ENCODE peak calls at places on chromosomes 6 and 20, in six cellular contexts. I is psoas muscle, X is RWPE1, Z is HFF-Myc, B is stomach, D is progenitor cell of endocrine pancreas. E is an unnamed sample.

GRCh38 chr6:99177736-99178135 is 171.7 kb downstream of the FAXC start:
- DNase-seq in I (no peak), X (no peak), Z (no peak), B (no peak), D (no peak), E (no peak)

GRCh38 chr20:50491926-50492634 is 18.1 kb upstream of the PTPN1 start:
- DNase-seq in I (peak), X (peak), Z (no peak), B (no peak), D (no peak), E (no peak)

GRCh38 chr20:12358655-12359009 is 440.9 kb downstream of the BTBD3 start:
- DNase-seq in I (no peak), X (no peak), Z (no peak), B (no peak), D (no peak), E (no peak)

GRCh38 chr6:161013697-161014096 is 22.1 kb downstream of the MAP3K4 start:
- DNase-seq in I (no peak), X (no peak), Z (no peak), B (no peak), D (no peak), E (no peak)

GRCh38 chr6:112017169-112017568 is 36.7 kb upstream of the CCN6 start:
- DNase-seq in I (no peak), X (no peak), Z (no peak), B (no peak), D (no peak), E (no peak)

GRCh38 chr6:97958143-97958542 is 675.1 kb upstream of the MMS22L start:
- DNase-seq in I (peak), X (peak), Z (no peak), B (no peak), D (no peak), E (no peak)

GRCh38 chr6:89989742-89990141 is 95.5 kb downstream of the GJA10 start:
- DNase-seq in I (no peak), X (no peak), Z (no peak), B (no peak), D (no peak), E (no peak)

GRCh38 chr6:92989656-92990055 is 429.7 kb downstream of the EPHA7 start:
- DNase-seq in I (no peak), X (no peak), Z (no peak), B (no peak), D (no peak), E (no peak)

GRCh38 chr6:153790048-153790447 is 249.0 kb upstream of the OPRM1 start:
- DNase-seq in I (no peak), X (peak), Z (peak), B (no peak), D (no peak), E (no peak)

GRCh38 chr20:50663095-50663821 is 28.1 kb downstream of the RIPOR3 start:
- DNase-seq in I (no peak), X (peak), Z (no peak), B (peak), D (no peak), E (no peak)

GRCh38 chr6:69631552-69632346 is 165.1 kb downstream of the LMBRD1 start:
- DNase-seq in I (no peak), X (no peak), Z (no peak), B (no peak), D (no peak), E (no peak)

GRCh38 chr6:39088331-39088730 is 26.7 kb downstream of the SAYSD1 start:
- DNase-seq in I (peak), X (no peak), Z (no peak), B (no peak), D (peak), E (peak)

GRCh38 chr20:53224851-53225250 is 252.7 kb downstream of the TSHZ2 start:
- DNase-seq in I (no peak), X (no peak), Z (no peak), B (no peak), D (no peak), E (no peak)

GRCh38 chr20:46179811-46180326 is 61.8 kb downstream of the CD40 start:
- DNase-seq in I (no peak), X (no peak), Z (no peak), B (no peak), D (no peak), E (no peak)

GRCh38 chr6:104958720-104959452 is 2.0 kb downstream of the LIN28B start:
- DNase-seq in I (no peak), X (no peak), Z (no peak), B (no peak), D (no peak), E (no peak)

GRCh38 chr20:8855315-8855714 is 213.6 kb upstream of the PLCB4 start:
- DNase-seq in I (peak), X (no peak), Z (no peak), B (no peak), D (no peak), E (no peak)

GRCh38 chr6:85126448-85127178 is 323.3 kb upstream of the NT5E start:
- DNase-seq in I (peak), X (peak), Z (peak), B (no peak), D (peak), E (peak)

GRCh38 chr6:28488916-28489365 is 26.7 kb downstream of the GPX6 start:
- DNase-seq in I (no peak), X (no peak), Z (peak), B (no peak), D (no peak), E (peak)

GRCh38 chr6:28807682-28808280 is 116.0 kb downstream of the TRIM27 start:
- DNase-seq in I (no peak), X (no peak), Z (peak), B (no peak), D (no peak), E (peak)

GRCh38 chr6:85747654-85748053 is 105.0 kb upstream of the SYNCRIP start:
- DNase-seq in I (no peak), X (peak), Z (no peak), B (no peak), D (no peak), E (no peak)

GRCh38 chr6:110090876-110091275 is 88.6 kb downstream of the WASF1 start:
- DNase-seq in I (no peak), X (no peak), Z (no peak), B (no peak), D (no peak), E (no peak)

GRCh38 chr6:138897031-138897430 is 91.0 kb downstream of the REPS1 start:
- DNase-seq in I (no peak), X (no peak), Z (no peak), B (no peak), D (no peak), E (no peak)

GRCh38 chr6:149246691-149247384 is 70.7 kb upstream of the TAB2 start:
- DNase-seq in I (no peak), X (no peak), Z (no peak), B (no peak), D (no peak), E (no peak)

GRCh38 chr6:121590438-121590837 is 155.0 kb downstream of the GJA1 start:
- DNase-seq in I (no peak), X (no peak), Z (no peak), B (no peak), D (no peak), E (no peak)

GRCh38 chr20:17485017-17485416 is 46.2 kb downstream of the BFSP1 start:
- DNase-seq in I (no peak), X (no peak), Z (no peak), B (no peak), D (no peak), E (no peak)

GRCh38 chr6:98833101-98834059 is 994 bp upstream of the POU3F2 start:
- DNase-seq in I (no peak), X (no peak), Z (no peak), B (no peak), D (no peak), E (peak)

GRCh38 chr6:168616807-168617756 is 176.1 kb downstream of the SMOC2 start:
- DNase-seq in I (no peak), X (peak), Z (no peak), B (no peak), D (no peak), E (no peak)
- TF ChIP-seq CTCF in I (peak), X (peak), Z (no peak), B (no peak), D (peak), E (no peak)

GRCh38 chr20:13648872-13649271 is 10.1 kb upstream of the TASP1 start:
- DNase-seq in I (no peak), X (no peak), Z (no peak), B (no peak), D (no peak), E (no peak)

GRCh38 chr20:13649548-13649947 is 10.8 kb upstream of the TASP1 start:
- DNase-seq in I (peak), X (no peak), Z (peak), B (no peak), D (no peak), E (peak)

GRCh38 chr20:13648291-13648690 is 9.6 kb upstream of the TASP1 start:
- DNase-seq in I (no peak), X (no peak), Z (no peak), B (no peak), D (no peak), E (no peak)

GRCh38 chr20:13638496-13639477 is at the start of gene TASP1:
- DNase-seq in I (peak), X (peak), Z (peak), B (peak), D (peak), E (peak)

GRCh38 chr20:13644010-13644409 is 5.3 kb upstream of the TASP1 start:
- DNase-seq in I (no peak), X (no peak), Z (no peak), B (no peak), D (no peak), E (no peak)
- TF ChIP-seq CTCF in I (no peak), X (no peak), Z (no peak), B (no peak), D (peak), E (no peak)

DNA sequence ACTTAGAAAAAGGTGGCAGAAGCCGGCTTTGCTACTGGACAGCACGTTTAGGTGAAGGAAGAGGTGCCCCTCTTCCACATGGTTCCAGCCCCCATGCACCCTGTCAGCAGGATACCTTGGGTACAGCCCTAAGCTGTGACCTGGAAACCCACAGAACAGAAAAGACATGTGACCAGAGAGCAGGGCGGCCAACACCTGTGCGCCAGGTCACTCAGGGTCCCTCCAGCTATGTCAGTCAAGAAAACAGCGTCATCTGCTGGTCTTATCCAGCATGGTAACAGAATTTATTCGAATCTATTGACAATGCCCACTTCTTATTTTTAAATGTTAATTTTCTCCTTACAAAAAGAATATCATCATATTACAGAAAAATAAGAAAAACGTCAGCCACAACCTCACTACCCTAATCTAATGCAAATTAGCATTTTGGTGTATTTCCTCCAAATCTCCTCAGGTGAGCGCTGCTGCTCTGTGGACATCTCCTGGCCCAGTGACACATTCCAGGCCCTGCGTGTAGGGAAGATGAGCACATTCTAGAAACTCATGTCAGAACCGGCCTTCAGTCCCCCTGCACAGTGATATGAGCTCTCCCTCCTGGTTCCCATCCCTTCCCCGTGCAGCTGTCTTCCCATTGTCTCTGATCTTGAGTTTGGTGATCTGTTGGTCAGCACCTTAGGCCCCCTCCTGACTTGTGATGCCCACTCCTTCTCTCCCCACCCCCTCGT is 37.2 kb downstream of the GTF2H5 start:
- DNase-seq in I (no peak), X (no peak), Z (no peak), B (peak), D (no peak), E (peak)
- TF ChIP-seq CTCF in I (no peak), X (no peak), Z (peak), B (peak), D (peak), E (peak)

DNA sequence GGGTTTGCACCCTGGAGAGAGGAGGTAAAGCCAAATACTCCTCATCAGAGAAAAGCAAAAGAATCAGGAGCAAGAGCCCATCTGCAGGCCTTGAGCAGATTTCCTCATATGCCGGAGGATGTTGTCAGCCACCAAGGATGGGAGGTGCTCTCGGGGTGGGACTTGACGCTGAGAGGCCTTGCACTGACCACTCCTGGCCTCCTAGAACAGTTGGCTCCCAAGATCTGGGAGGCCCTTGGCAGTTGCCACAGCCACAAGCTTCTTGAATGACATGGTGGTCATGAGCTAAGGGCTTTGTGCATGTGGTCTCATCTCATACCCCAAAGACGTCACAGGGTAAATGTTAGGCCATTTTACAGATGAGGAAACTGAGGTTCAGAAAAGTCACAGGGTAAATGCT is 75.2 kb upstream of the PMEPA1 start:
- DNase-seq in I (no peak), X (no peak), Z (no peak), B (no peak), D (no peak), E (no peak)
- TF ChIP-seq CTCF in I (no peak), X (no peak), Z (no peak), B (no peak), D (no peak), E (no peak)

DNA sequence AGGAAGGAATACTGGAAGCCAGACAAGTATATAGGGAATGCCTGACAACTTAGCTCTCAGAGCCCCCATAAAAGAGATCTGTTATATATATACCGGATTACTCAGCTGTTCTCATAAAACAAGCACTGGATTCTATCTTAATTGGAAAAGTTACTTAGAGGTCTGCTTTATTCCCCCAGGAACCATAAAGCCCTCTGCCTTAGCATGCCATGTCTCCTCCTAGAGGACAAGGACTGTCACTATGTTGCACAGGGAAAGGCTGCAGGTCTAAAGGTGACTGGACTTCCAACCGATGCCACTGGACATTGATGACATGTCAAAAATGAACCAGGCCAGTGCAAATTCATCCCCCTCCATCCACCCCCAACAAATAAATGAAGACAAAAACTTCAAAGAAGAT is 6.4 kb downstream of the EXOC2 start:
- DNase-seq in I (no peak), X (no peak), Z (no peak), B (no peak), D (no peak), E (no peak)
- TF ChIP-seq CTCF in I (peak), X (no peak), Z (peak), B (no peak), D (no peak), E (no peak)

DNA sequence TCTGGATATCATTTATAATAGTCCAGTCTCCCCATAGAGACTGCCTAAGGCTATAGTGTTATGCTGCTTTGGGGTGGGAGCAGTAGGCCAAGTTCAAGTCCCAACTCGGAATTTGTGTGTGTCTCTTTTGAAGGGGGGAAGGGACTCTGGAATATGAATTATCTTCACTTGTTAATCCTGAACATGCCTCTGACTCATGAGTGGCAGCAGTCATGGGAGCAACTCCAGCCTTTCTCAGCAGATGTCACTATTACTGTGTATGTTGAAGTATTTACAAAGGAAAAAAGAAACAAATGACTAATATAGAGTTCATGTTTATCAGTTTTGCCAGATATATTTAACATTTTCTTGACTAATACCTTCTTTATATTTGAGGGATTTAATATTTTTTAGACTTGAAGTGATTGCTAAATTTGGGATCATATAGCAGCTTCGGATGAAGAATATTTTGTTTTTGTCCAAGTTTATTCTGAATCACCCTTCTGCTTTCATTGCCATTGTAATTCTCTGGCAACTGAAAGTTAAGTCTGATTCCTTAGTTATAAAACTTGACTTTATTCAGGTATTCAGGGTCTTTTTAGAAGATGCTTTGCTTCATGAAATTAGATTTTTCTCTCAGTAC is 23.4 kb downstream of the FAM217A start:
- DNase-seq in I (no peak), X (peak), Z (peak), B (peak), D (no peak), E (no peak)
- TF ChIP-seq CTCF in I (peak), X (peak), Z (peak), B (no peak), D (peak), E (no peak)

DNA sequence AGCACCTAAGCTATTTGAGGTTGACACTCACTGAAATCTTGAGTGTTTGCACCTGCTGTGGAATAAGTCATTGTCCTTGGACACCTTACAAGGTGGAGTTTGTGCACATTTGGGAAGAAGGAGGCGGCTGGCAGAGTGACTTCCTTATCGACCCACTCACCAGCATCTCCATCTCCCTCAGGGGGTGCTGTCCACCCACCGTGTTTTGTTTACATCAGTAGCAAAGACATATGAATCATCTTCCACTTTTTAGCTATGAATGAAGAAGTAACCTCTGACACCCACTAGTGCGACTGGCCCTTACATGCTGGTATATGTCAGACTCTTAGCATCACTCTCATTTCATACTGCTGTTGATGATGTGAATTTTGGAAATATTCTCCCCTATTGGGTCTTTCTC is 119.5 kb upstream of the SGK1 start:
- DNase-seq in I (no peak), X (no peak), Z (no peak), B (no peak), D (no peak), E (no peak)
- TF ChIP-seq CTCF in I (no peak), X (no peak), Z (no peak), B (no peak), D (no peak), E (no peak)

DNA sequence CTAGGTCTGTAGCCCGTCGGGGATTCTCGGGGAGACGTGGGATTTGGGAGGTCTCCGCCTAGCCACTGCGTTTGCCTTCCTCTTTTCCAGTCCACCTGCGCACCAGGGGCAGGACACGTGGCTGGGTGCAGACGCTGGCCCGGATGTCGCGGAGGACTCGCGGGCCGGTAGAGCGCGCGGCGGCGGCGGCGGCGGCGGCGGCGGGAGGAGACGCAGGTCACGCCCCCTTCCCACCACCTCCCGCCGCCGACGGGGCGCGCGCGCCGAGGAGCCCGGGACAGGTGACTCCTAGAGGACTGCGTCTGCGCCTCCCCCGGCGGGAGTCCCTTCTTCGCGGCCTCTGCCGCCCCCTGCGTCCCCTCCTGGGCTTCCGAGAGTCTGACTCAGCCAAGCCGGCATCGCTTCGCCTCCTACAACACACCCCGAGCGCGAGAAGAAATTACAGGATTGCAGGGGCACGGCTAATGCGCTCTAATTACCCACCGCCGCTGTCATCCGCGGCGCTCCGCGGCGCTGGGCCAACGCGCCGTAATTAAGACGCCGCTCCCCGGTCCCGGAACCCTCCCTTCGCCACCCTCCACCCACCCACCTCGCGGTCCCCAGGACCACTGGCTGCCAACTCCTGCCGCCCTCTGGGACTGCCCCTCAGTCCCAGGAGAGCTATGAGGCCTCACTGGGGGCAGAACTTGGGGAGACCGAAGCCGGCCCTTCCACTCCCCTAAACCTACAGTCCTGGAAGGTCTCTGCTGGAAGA is 124.5 kb downstream of the MRPL14 start:
- DNase-seq in I (peak), X (peak), Z (no peak), B (peak), D (peak), E (peak)
- TF ChIP-seq CTCF in I (peak), X (no peak), Z (peak), B (no peak), D (peak), E (no peak)

E was measured in endothelial cell.